ENCODE peak calls at places on chromosomes 13 and 19, in seven cellular contexts. P is fibroblast of the conjunctiva; Y is glutamatergic neuron; A is activated CD4-positive, alpha-beta T cell treated with anti-CD3 and anti-CD28 coated beads, Interleukin-2, amount 50 U/mL, for 1 hour; T is stimulated activated CD8-positive, alpha-beta memory T cell treated with anti-CD3 and anti-CD28 coated beads, Interleukin-7, amount 100 ng/mL, for 24 hours; C is stimulated activated effector memory CD8-positive, alpha-beta T cell treated with anti-CD3 and anti-CD28 coated beads, Interleukin-12 subunit alpha, Interleukin-12 subunit beta, amount 100 ng/mL, for 72 hours; Q is CD8-positive, alpha-beta memory T cell. H is an unnamed sample.

GRCh38 chr13:113366031-113366588 is 2.2 kb upstream of the GRTP1 start:
- DNase-seq in A (no peak), T (no peak), P (no peak), Y (no peak), C (no peak), Q (no peak), H (no peak)

GRCh38 chr19:49907745-49908446 is 11.2 kb upstream of the IL4I1 start:
- DNase-seq in T (no peak), P (no peak), C (no peak), A (no peak), Q (no peak), Y (no peak), H (no peak)

GRCh38 chr19:51016798-51017683 is 2.5 kb downstream of the KLK10 start:
- DNase-seq in Y (peak), Q (peak), A (peak), T (peak), C (no peak), P (no peak), H (no peak)

GRCh38 chr19:46618670-46619231 is 6.1 kb downstream of the PTGIR start:
- DNase-seq in P (no peak), C (no peak), Q (no peak), T (no peak), A (no peak), Y (no peak), H (no peak)

GRCh38 chr19:3084943-3085342 is 9.2 kb upstream of the GNA11 start:
- DNase-seq in P (no peak), Y (no peak), C (no peak), A (no peak), Q (no peak), T (no peak), H (no peak)

GRCh38 chr13:110590577-110590976 is 24.8 kb upstream of the NAXD start:
- DNase-seq in P (no peak), C (no peak), T (no peak), Q (no peak), Y (no peak), A (no peak), H (no peak)

GRCh38 chr19:8438236-8438635 is 6.5 kb upstream of the HNRNPM start:
- DNase-seq in A (no peak), Y (no peak), Q (no peak), P (no peak), C (no peak), T (no peak), H (peak)

GRCh38 chr13:76884167-76884566 is 2.0 kb downstream of the KCTD12 start:
- DNase-seq in T (no peak), A (no peak), Y (peak), Q (no peak), P (peak), C (no peak), H (no peak)

GRCh38 chr13:44197791-44198770 is 175.5 kb upstream of the SERP2 start:
- DNase-seq in C (peak), P (no peak), Q (no peak), Y (no peak), T (no peak), A (no peak), H (no peak)

GRCh38 chr13:52001120-52001731 is 10.0 kb downstream of the ATP7B start:
- DNase-seq in Y (no peak), A (no peak), P (peak), C (no peak), T (no peak), Q (peak), H (no peak)

GRCh38 chr13:92573467-92574057 is 653.0 kb upstream of the GPC6 start:
- DNase-seq in C (no peak), T (no peak), Q (no peak), P (no peak), Y (peak), A (no peak), H (no peak)

GRCh38 chr13:84570831-84571230 is 688.6 kb upstream of the SLITRK1 start:
- DNase-seq in C (no peak), P (no peak), Q (no peak), A (no peak), Y (no peak), T (no peak), H (no peak)

GRCh38 chr19:53879145-53880037 is 2.6 kb upstream of the PRKCG start:
- DNase-seq in A (peak), T (peak), Q (peak), Y (peak), P (peak), C (peak), H (peak)

GRCh38 chr19:19134687-19135158 is 3.6 kb downstream of the TMEM161A start:
- DNase-seq in P (no peak), Y (peak), A (peak), C (no peak), T (no peak), Q (peak), H (no peak)

GRCh38 chr13:23159205-23159586 is 21.6 kb upstream of the SGCG start:
- DNase-seq in T (peak), A (no peak), P (peak), Q (no peak), C (no peak), Y (peak), H (no peak)

GRCh38 chr13:59658736-59659330 is 504.9 kb downstream of the DIAPH3 start:
- DNase-seq in T (no peak), C (no peak), Q (no peak), A (no peak), Y (no peak), P (no peak), H (no peak)

GRCh38 chr19:5014941-5015340 is 46.0 kb downstream of the KDM4B start:
- DNase-seq in Q (no peak), A (no peak), C (no peak), P (no peak), Y (no peak), T (no peak), H (no peak)

GRCh38 chr13:98976338-98976737 is 1.5 kb downstream of the DOCK9 start:
- DNase-seq in P (peak), Q (no peak), C (no peak), T (no peak), Y (no peak), A (no peak), H (no peak)